ENCODE peak calls at places on chromosome 14, in five cellular contexts. Y is lower lobe of right lung; L is pancreas; C is natural killer cell treated with Interleukin-12 subunit alpha and Interleukin-12 subunit beta and Interleukin-15 and Interleukin-18, amount 100 ng/mL, for 72 hours; N is mesenteric fat pad. W is an unnamed sample.

GRCh38 chr14:56304456-56304855 is 186.2 kb downstream of the PELI2 start:
- DNase-seq in L (no peak), Y (no peak), N (no peak), C (no peak), W (no peak)

GRCh38 chr14:61320806-61321384 is 484 bp upstream of the PRKCH start:
- DNase-seq in Y (no peak), N (no peak), L (no peak), C (no peak), W (no peak)

GRCh38 chr14:28709571-28710305 is 56.8 kb upstream of the FOXG1 start:
- DNase-seq in Y (no peak), C (no peak), L (no peak), N (no peak), W (no peak)

GRCh38 chr14:70981005-70981952 is 74.0 kb downstream of the PCNX1 start:
- DNase-seq in Y (no peak), L (no peak), C (no peak), N (no peak), W (no peak)

GRCh38 chr14:71021347-71022014 is 114.2 kb downstream of the PCNX1 start:
- DNase-seq in N (no peak), C (no peak), Y (no peak), L (no peak), W (no peak)

GRCh38 chr14:75229923-75230792 is 48.5 kb upstream of the FOS start:
- DNase-seq in N (no peak), C (peak; percentile 81), L (no peak), Y (peak; percentile 71), W (peak; percentile 72)

GRCh38 chr14:92513966-92514843 is 624 bp downstream of the RIN3 start:
- DNase-seq in L (no peak), N (peak; percentile 89), Y (peak; percentile 57), C (no peak), W (peak; percentile 91)

GRCh38 chr14:96016761-96017160 is 22.4 kb upstream of the C14orf132 start:
- DNase-seq in Y (no peak), L (no peak), N (no peak), C (no peak), W (no peak)

GRCh38 chr14:50823763-50824636 is 7.0 kb downstream of the NIN start:
- DNase-seq in C (no peak), N (no peak), Y (no peak), L (peak; percentile 42), W (no peak)

GRCh38 chr14:36579573-36580140 is 2.8 kb downstream of the NKX2-8 start:
- DNase-seq in L (no peak), N (no peak), Y (no peak), C (no peak), W (no peak)

GRCh38 chr14:33464563-33464962 is 486.3 kb downstream of the EGLN3 start:
- DNase-seq in C (no peak), N (no peak), L (no peak), Y (no peak), W (no peak)

GRCh38 chr14:35405304-35405996 is 901 bp upstream of the NFKBIA start:
- DNase-seq in L (no peak), N (peak; percentile 73), Y (peak; percentile 66), C (no peak), W (no peak)

GRCh38 chr14:50006141-50006540 is 110.2 kb downstream of the VCPKMT start:
- DNase-seq in C (no peak), N (no peak), Y (no peak), L (no peak), W (no peak)

GRCh38 chr14:47917344-47917954 is 242.0 kb upstream of the MDGA2 start:
- DNase-seq in C (no peak), L (no peak), Y (no peak), N (no peak), W (no peak)

GRCh38 chr14:23299186-23299521 is 3.5 kb downstream of the PPP1R3E start:
- DNase-seq in N (no peak), Y (no peak), L (no peak), C (no peak), W (no peak)

GRCh38 chr14:104107611-104108569 is 22.4 kb downstream of the ASPG start:
- DNase-seq in N (peak; percentile 72), C (peak; percentile 54), Y (peak; percentile 54), L (no peak), W (peak; percentile 44)

GRCh38 chr14:30770376-30770775 is 104.0 kb upstream of the COCH start:
- DNase-seq in N (no peak), C (no peak), Y (no peak), L (no peak), W (no peak)

W was measured in left lobe of liver.